ENCODE peak calls at places on chromosomes 13 and 19, in seven cellular contexts. One of them, this sample, is unnamed.

GRCh38 chr19:48830088-48830487 is 6.2 kb downstream of the HSD17B14 start:
- DNase-seq in lower lobe of right lung: no peak
- DNase-seq in AG04449: no peak
- DNase-seq in lower leg skin: no peak
- DNase-seq in BJ: no peak
- DNase-seq in choroid plexus epithelial cell: no peak
- DNase-seq in HL-60: no peak
- DNase-seq in this sample: no peak

GRCh38 chr13:33279898-33280549 is 5.5 kb downstream of the STARD13 start:
- DNase-seq in lower lobe of right lung: no peak
- DNase-seq in AG04449: no peak
- DNase-seq in lower leg skin: peak; percentile 63
- DNase-seq in BJ: no peak
- DNase-seq in choroid plexus epithelial cell: peak; percentile 80
- DNase-seq in HL-60: no peak
- DNase-seq in this sample: peak; percentile 77

GRCh38 chr13:77026783-77027621 is at the start of gene FBXL3:
- DNase-seq in lower lobe of right lung: peak; percentile 90
- DNase-seq in AG04449: peak; percentile 65
- DNase-seq in lower leg skin: peak; percentile 77
- DNase-seq in BJ: peak; percentile 58
- DNase-seq in choroid plexus epithelial cell: peak; percentile 95
- DNase-seq in HL-60: peak; percentile 83
- DNase-seq in this sample: peak; percentile 94

GRCh38 chr13:73194310-73194709 is 135.5 kb downstream of the KLF5 start:
- DNase-seq in lower lobe of right lung: no peak
- DNase-seq in AG04449: no peak
- DNase-seq in lower leg skin: no peak
- DNase-seq in BJ: no peak
- DNase-seq in choroid plexus epithelial cell: no peak
- DNase-seq in HL-60: no peak
- DNase-seq in this sample: no peak

GRCh38 chr13:24208314-24208713 is 47.8 kb downstream of the SPATA13 start:
- DNase-seq in lower lobe of right lung: no peak
- DNase-seq in AG04449: peak; percentile 71
- DNase-seq in lower leg skin: peak; percentile 62
- DNase-seq in BJ: no peak
- DNase-seq in choroid plexus epithelial cell: peak; percentile 84
- DNase-seq in HL-60: no peak
- DNase-seq in this sample: peak; percentile 88

GRCh38 chr19:41098762-41099161 is 10.5 kb downstream of the CYP2A13 start:
- DNase-seq in lower lobe of right lung: no peak
- DNase-seq in AG04449: no peak
- DNase-seq in lower leg skin: no peak
- DNase-seq in BJ: no peak
- DNase-seq in choroid plexus epithelial cell: no peak
- DNase-seq in HL-60: no peak
- DNase-seq in this sample: no peak

GRCh38 chr13:41137951-41138350 is 5.3 kb upstream of the KBTBD6 start:
- DNase-seq in lower lobe of right lung: no peak
- DNase-seq in AG04449: no peak
- DNase-seq in lower leg skin: no peak
- DNase-seq in BJ: no peak
- DNase-seq in choroid plexus epithelial cell: peak; percentile 48
- DNase-seq in HL-60: no peak
- DNase-seq in this sample: peak; percentile 21

GRCh38 chr19:15779756-15780476 is 7.5 kb upstream of the OR10H5 start:
- DNase-seq in lower lobe of right lung: peak; percentile 62
- DNase-seq in AG04449: no peak
- DNase-seq in lower leg skin: peak; percentile 19
- DNase-seq in BJ: no peak
- DNase-seq in choroid plexus epithelial cell: peak; percentile 0
- DNase-seq in HL-60: no peak
- DNase-seq in this sample: peak; percentile 13

GRCh38 chr13:35518337-35518736 is 41.8 kb upstream of the MAB21L1 start:
- DNase-seq in lower lobe of right lung: no peak
- DNase-seq in AG04449: no peak
- DNase-seq in lower leg skin: no peak
- DNase-seq in BJ: peak; percentile 6
- DNase-seq in choroid plexus epithelial cell: peak; percentile 9
- DNase-seq in HL-60: no peak
- DNase-seq in this sample: no peak

GRCh38 chr19:5985098-5985783 is 7.3 kb upstream of the RANBP3 start:
- DNase-seq in lower lobe of right lung: no peak
- DNase-seq in AG04449: no peak
- DNase-seq in lower leg skin: no peak
- DNase-seq in BJ: no peak
- DNase-seq in choroid plexus epithelial cell: peak; percentile 66
- DNase-seq in HL-60: no peak
- DNase-seq in this sample: peak; percentile 82

GRCh38 chr19:4454621-4454951 is 3.0 kb downstream of the UBXN6 start:
- DNase-seq in lower lobe of right lung: no peak
- DNase-seq in AG04449: no peak
- DNase-seq in lower leg skin: no peak
- DNase-seq in BJ: no peak
- DNase-seq in choroid plexus epithelial cell: no peak
- DNase-seq in HL-60: no peak
- DNase-seq in this sample: no peak

GRCh38 chr19:4454952-4455738 is 2.4 kb downstream of the UBXN6 start:
- DNase-seq in lower lobe of right lung: no peak
- DNase-seq in AG04449: no peak
- DNase-seq in lower leg skin: peak; percentile 59
- DNase-seq in BJ: peak; percentile 31
- DNase-seq in choroid plexus epithelial cell: peak; percentile 70
- DNase-seq in HL-60: no peak
- DNase-seq in this sample: peak; percentile 68

GRCh38 chr19:4456843-4457653 is 546 bp downstream of the UBXN6 start:
- DNase-seq in lower lobe of right lung: peak; percentile 49
- DNase-seq in AG04449: no peak
- DNase-seq in lower leg skin: no peak
- DNase-seq in BJ: no peak
- DNase-seq in choroid plexus epithelial cell: peak; percentile 78
- DNase-seq in HL-60: no peak
- DNase-seq in this sample: peak; percentile 70

GRCh38 chr19:4456566-4456842 is 1.1 kb downstream of the UBXN6 start:
- DNase-seq in lower lobe of right lung: peak; percentile 58
- DNase-seq in AG04449: no peak
- DNase-seq in lower leg skin: no peak
- DNase-seq in BJ: no peak
- DNase-seq in choroid plexus epithelial cell: peak; percentile 71
- DNase-seq in HL-60: no peak
- DNase-seq in this sample: peak; percentile 71

DNA sequence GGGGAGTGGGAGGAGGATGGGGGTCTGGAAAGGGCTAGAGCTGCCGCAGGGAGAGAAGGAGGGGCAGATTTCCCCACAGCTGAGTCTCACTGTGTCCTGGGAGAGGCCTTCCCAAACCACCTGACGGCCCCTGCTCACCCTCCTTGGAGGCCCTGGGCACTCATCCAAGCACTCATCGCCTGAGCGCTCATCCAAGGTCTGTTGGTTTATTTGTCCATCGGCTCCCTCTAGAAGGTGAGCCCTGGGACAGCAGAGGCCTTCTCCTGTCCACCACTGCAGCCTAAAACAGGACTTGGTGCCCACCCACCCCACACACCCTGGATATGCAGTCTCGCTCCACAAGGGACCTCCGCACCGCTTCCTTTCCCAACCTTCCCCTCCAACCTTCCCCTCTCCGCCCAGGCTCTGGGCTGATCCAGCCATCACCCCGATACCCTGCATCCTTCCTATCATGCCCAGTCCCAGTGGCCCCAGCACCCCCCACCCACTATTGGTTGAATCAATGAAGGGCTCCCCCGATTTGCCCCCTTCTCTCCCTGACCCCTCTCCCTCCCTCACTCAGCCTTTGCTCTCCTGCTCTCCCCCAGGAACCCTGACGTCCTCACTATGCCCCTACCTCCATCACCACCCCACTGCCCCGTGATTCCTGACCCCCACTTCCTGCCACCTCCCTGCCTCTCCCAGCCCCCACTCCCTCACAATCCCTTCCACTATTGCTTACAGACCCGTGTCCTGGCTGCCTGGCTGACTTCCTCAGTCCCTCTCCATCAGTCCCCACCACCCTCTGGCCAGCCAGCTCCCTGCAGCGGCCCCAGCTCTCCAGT is 1.6 kb downstream of the UBXN6 start:
- DNase-seq in lower lobe of right lung: peak; percentile 59
- DNase-seq in AG04449: no peak
- DNase-seq in lower leg skin: no peak
- DNase-seq in BJ: peak; percentile 14
- DNase-seq in choroid plexus epithelial cell: peak; percentile 86
- DNase-seq in HL-60: peak; percentile 81
- DNase-seq in this sample: peak; percentile 78
- H3K4me3 ChIP-seq in lower lobe of right lung: peak overlapping the region; percentile 61
- H3K4me3 ChIP-seq in AG04449: peak overlapping the region; percentile 91
- H3K4me3 ChIP-seq in lower leg skin: peak overlapping the region; percentile 26
- H3K4me3 ChIP-seq in BJ: peak overlapping the region; percentile 74
- H3K4me3 ChIP-seq in choroid plexus epithelial cell: peak overlapping the region; percentile 77
- H3K4me3 ChIP-seq in HL-60: peak overlapping the region; percentile 78
- H3K4me3 ChIP-seq in this sample: peak overlapping the region; percentile 89

GRCh38 chr19:11225815-11226214 is 13.6 kb upstream of the ANGPTL8 start:
- DNase-seq in lower lobe of right lung: no peak
- DNase-seq in AG04449: no peak
- DNase-seq in lower leg skin: no peak
- DNase-seq in BJ: no peak
- DNase-seq in choroid plexus epithelial cell: no peak
- DNase-seq in HL-60: no peak
- DNase-seq in this sample: no peak
- TF ChIP-seq CTCF in lower lobe of right lung: no peak
- TF ChIP-seq CTCF in AG04449: no peak
- TF ChIP-seq CTCF in lower leg skin: no peak
- TF ChIP-seq CTCF in BJ: no peak
- TF ChIP-seq CTCF in choroid plexus epithelial cell: no peak
- TF ChIP-seq CTCF in HL-60: no peak
- TF ChIP-seq CTCF in this sample: no peak

GRCh38 chr19:52099497-52100138 is 4.1 kb upstream of the ZNF841 start:
- DNase-seq in lower lobe of right lung: no peak
- DNase-seq in AG04449: no peak
- DNase-seq in lower leg skin: no peak
- DNase-seq in BJ: no peak
- DNase-seq in choroid plexus epithelial cell: peak; percentile 17
- DNase-seq in HL-60: no peak
- DNase-seq in this sample: no peak

GRCh38 chr19:52094526-52094925 is 1.0 kb downstream of the ZNF841 start:
- DNase-seq in lower lobe of right lung: no peak
- DNase-seq in AG04449: no peak
- DNase-seq in lower leg skin: no peak
- DNase-seq in BJ: no peak
- DNase-seq in choroid plexus epithelial cell: no peak
- DNase-seq in HL-60: no peak
- DNase-seq in this sample: no peak

DNA sequence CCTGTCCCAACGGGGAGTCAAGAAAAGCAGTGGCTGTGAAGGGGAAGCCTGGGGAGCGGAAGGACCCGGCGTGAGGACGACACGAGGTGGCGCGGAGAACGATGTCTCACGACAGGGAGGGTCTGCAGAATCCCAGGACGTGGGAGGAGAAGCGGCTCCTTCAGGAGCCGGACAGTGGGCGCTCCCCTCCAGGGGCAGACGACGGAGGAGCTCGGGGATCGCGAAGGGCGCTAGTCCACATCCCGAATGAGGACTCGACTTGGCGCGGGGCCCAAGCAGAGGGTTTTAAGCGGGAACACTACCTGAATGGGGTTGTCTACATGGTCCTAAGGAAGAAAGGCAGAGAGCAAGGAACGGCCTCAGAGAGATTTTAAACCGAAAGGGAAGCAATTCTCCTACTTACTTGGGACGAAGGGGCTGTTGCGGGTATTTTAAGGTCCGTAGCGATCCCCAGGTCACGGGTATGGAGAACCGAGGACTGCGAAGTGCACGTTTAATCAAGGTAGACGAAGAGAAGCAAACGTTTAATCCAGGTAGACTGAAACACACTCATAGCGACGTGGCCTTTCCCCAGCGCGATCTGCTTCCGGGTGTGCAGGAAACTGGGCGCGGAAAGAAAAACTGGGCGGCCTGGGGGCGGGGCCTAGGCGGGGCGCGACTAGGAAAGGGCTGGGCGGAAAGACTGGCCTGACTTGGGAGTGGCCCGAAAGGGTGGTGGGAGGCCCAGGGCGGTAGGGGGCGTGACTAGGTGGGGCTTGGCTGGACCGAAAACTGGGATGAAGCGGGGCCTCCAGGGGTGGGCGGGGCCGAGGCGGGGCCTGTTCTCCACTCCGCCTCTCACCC is at the start of gene ZNF841:
- DNase-seq in lower lobe of right lung: peak; percentile 95
- DNase-seq in AG04449: peak; percentile 52
- DNase-seq in lower leg skin: peak; percentile 94
- DNase-seq in BJ: peak; percentile 77
- DNase-seq in choroid plexus epithelial cell: peak; percentile 98
- DNase-seq in HL-60: peak; percentile 93
- DNase-seq in this sample: peak; percentile 96
- H3K4me3 ChIP-seq in lower lobe of right lung: peak within 1 kb of the TSS; percentile 97
- H3K4me3 ChIP-seq in AG04449: peak within 1 kb of the TSS; percentile 85
- H3K4me3 ChIP-seq in lower leg skin: peak within 1 kb of the TSS; percentile 88
- H3K4me3 ChIP-seq in BJ: peak within 1 kb of the TSS; percentile 79
- H3K4me3 ChIP-seq in choroid plexus epithelial cell: peak within 1 kb of the TSS; percentile 94
- H3K4me3 ChIP-seq in HL-60: peak within 1 kb of the TSS; percentile 68
- H3K4me3 ChIP-seq in this sample: peak within 1 kb of the TSS; percentile 100

DNA sequence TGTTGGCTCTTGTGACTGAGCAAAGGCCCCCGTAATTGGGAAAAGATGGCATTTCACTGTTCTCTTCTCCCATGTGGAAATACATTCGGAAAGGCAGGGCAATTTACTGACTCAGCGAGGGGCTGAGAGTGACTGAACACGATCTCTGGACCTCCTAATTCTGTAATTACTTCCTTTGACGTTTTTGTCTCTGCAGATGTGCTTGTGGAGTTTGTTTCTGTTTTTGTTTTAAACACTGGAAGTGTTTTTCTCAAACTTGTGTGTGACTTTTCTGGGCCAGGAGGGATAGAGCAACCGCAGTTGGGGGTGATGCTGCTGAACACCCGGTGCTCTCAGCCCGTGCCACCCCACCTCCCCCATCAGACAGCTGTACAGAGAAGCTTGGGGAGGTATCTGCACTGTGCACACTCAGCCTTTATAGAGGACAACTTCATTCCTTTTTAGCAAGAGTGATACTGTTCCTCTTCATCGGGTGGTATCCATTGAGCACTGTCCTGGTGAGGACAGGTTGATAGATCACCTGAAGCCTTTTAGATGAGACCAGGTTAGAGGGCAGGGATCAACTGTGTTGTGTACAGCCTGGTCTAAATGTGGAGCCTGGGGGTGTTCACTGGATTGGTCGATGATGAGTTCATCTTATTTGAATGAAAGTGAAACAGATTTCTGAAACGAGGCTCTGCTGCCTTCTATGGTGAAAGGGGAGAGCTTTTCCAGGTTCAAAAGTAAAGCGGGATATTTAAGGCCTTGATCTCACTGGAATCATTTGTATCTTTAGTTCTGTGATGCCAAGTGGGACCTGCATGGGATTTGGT is 117.4 kb downstream of the ESD start:
- DNase-seq in lower lobe of right lung: no peak
- DNase-seq in AG04449: no peak
- DNase-seq in lower leg skin: no peak
- DNase-seq in BJ: peak; percentile 30
- DNase-seq in choroid plexus epithelial cell: peak; percentile 88
- DNase-seq in HL-60: no peak
- DNase-seq in this sample: peak; percentile 71
- TF ChIP-seq CTCF in lower lobe of right lung: peak; percentile 11
- TF ChIP-seq CTCF in AG04449: peak; percentile 25
- TF ChIP-seq CTCF in lower leg skin: no peak
- TF ChIP-seq CTCF in BJ: peak; percentile 23
- TF ChIP-seq CTCF in choroid plexus epithelial cell: peak; percentile 24
- TF ChIP-seq CTCF in HL-60: no peak
- TF ChIP-seq CTCF in this sample: peak; percentile 22